ENCODE peak calls at places on chromosomes 5 and 9, in nine cellular contexts. One of them, this sample, is unnamed.

GRCh38 chr5:78621269-78621871 is 27.2 kb downstream of the LHFPL2 start:
- DNase-seq in upper lobe of right lung: no peak
- DNase-seq in PC-9: no peak
- DNase-seq in endothelial cell of umbilical vein: no peak
- DNase-seq in CD8-positive, alpha-beta T cell: no peak
- DNase-seq in uterus: no peak
- DNase-seq in RWPE2: no peak
- DNase-seq in ovary: no peak
- DNase-seq in endodermal cell: no peak
- DNase-seq in this sample: no peak

GRCh38 chr9:2085719-2086515 is 70.8 kb downstream of the SMARCA2 start:
- DNase-seq in uterus: peak; percentile 36
- DNase-seq in endothelial cell of umbilical vein: peak; percentile 84
- DNase-seq in RWPE2: no peak
- DNase-seq in PC-9: no peak
- DNase-seq in CD8-positive, alpha-beta T cell: no peak
- DNase-seq in upper lobe of right lung: no peak
- DNase-seq in endodermal cell: no peak
- DNase-seq in ovary: no peak
- DNase-seq in this sample: no peak

GRCh38 chr9:91029621-91030361 is 228.2 kb downstream of the SYK start:
- DNase-seq in RWPE2: no peak
- DNase-seq in uterus: no peak
- DNase-seq in CD8-positive, alpha-beta T cell: no peak
- DNase-seq in upper lobe of right lung: no peak
- DNase-seq in endothelial cell of umbilical vein: no peak
- DNase-seq in PC-9: no peak
- DNase-seq in endodermal cell: no peak
- DNase-seq in ovary: no peak
- DNase-seq in this sample: no peak

GRCh38 chr9:123460091-123460490 is 104.1 kb downstream of the CRB2 start:
- DNase-seq in uterus: no peak
- DNase-seq in ovary: no peak
- DNase-seq in endothelial cell of umbilical vein: no peak
- DNase-seq in CD8-positive, alpha-beta T cell: no peak
- DNase-seq in upper lobe of right lung: no peak
- DNase-seq in endodermal cell: no peak
- DNase-seq in PC-9: no peak
- DNase-seq in RWPE2: no peak
- DNase-seq in this sample: no peak

GRCh38 chr5:62059960-62060359 is 246.0 kb upstream of the KIF2A start:
- DNase-seq in upper lobe of right lung: no peak
- DNase-seq in CD8-positive, alpha-beta T cell: no peak
- DNase-seq in RWPE2: no peak
- DNase-seq in endodermal cell: no peak
- DNase-seq in uterus: no peak
- DNase-seq in endothelial cell of umbilical vein: no peak
- DNase-seq in PC-9: no peak
- DNase-seq in ovary: no peak
- DNase-seq in this sample: no peak

GRCh38 chr5:9507974-9508373 is 37.9 kb downstream of the SEMA5A start:
- DNase-seq in endodermal cell: no peak
- DNase-seq in upper lobe of right lung: no peak
- DNase-seq in RWPE2: no peak
- DNase-seq in endothelial cell of umbilical vein: no peak
- DNase-seq in PC-9: no peak
- DNase-seq in CD8-positive, alpha-beta T cell: no peak
- DNase-seq in ovary: no peak
- DNase-seq in uterus: no peak
- DNase-seq in this sample: no peak

GRCh38 chr5:8058626-8059180 is 189.8 kb downstream of the MTRR start:
- DNase-seq in endothelial cell of umbilical vein: no peak
- DNase-seq in CD8-positive, alpha-beta T cell: no peak
- DNase-seq in upper lobe of right lung: no peak
- DNase-seq in ovary: no peak
- DNase-seq in PC-9: no peak
- DNase-seq in RWPE2: no peak
- DNase-seq in endodermal cell: no peak
- DNase-seq in uterus: no peak
- DNase-seq in this sample: no peak

GRCh38 chr5:132210944-132211343 is 16.7 kb downstream of the P4HA2 start:
- DNase-seq in PC-9: no peak
- DNase-seq in endodermal cell: no peak
- DNase-seq in CD8-positive, alpha-beta T cell: no peak
- DNase-seq in RWPE2: peak; percentile 12
- DNase-seq in upper lobe of right lung: no peak
- DNase-seq in ovary: no peak
- DNase-seq in uterus: no peak
- DNase-seq in endothelial cell of umbilical vein: no peak
- DNase-seq in this sample: peak; percentile 67

GRCh38 chr5:78269088-78269703 is 25.3 kb downstream of the AP3B1 start:
- DNase-seq in endodermal cell: no peak
- DNase-seq in RWPE2: no peak
- DNase-seq in endothelial cell of umbilical vein: peak; percentile 35
- DNase-seq in upper lobe of right lung: no peak
- DNase-seq in PC-9: no peak
- DNase-seq in CD8-positive, alpha-beta T cell: no peak
- DNase-seq in uterus: no peak
- DNase-seq in ovary: no peak
- DNase-seq in this sample: no peak

DNA sequence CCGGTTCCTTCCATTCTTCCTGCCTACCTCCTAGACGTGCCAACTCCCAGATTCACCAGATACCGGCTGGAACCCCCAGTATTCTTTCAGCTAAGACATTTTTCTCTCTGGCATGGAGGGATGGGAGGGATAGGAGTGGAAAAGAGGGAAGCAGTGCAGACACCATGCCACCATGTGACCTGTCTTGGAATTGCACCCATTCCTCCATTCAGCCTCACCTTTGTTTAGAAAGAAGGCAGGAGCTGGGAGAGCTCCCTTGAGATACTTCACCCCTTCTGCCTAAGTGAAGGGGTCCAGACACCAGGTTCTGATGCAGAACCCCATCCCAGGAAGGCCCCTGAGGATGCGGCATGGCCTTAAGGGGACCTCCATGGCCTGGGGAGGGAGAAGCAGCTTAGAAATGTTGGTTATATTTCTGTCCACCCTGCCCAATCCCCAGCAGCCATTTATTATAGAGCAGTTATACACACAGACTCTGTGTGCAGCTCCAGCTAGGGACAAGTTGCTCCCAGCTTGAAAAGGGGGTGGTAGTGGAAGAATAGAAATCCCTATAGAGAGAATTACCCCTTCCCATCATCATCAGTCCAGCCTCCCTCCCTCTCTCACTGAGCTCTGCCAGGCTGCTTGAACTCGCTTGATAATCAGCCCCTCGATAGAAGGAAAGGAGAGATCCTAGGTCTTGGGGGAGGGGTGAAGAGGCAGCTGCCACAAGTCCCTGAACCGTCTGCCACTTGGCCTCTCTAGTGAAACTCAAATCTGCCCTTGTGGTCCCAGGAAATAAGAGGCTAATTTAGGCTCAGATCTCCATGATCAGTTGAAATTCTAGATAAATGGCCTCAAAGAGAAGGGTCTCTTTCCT is 5.1 kb downstream of the DNAJB5 start:
- DNase-seq in upper lobe of right lung: no peak
- DNase-seq in uterus: peak; percentile 60
- DNase-seq in PC-9: peak; percentile 22
- DNase-seq in endothelial cell of umbilical vein: peak; percentile 64
- DNase-seq in ovary: no peak
- DNase-seq in RWPE2: peak; percentile 27
- DNase-seq in CD8-positive, alpha-beta T cell: no peak
- DNase-seq in endodermal cell: peak; percentile 85
- DNase-seq in this sample: peak; percentile 39
- H3K4me1 ChIP-seq in upper lobe of right lung: peaks cover 30% of the 10 kb centered on the region
- H3K4me1 ChIP-seq in uterus: peaks cover 6% of the 10 kb centered on the region
- H3K4me1 ChIP-seq in PC-9: peaks cover 17% of the 10 kb centered on the region
- H3K4me1 ChIP-seq in endothelial cell of umbilical vein: peaks cover 42% of the 10 kb centered on the region
- H3K4me1 ChIP-seq in ovary: peaks cover 16% of the 10 kb centered on the region
- H3K4me1 ChIP-seq in RWPE2: peaks cover 43% of the 10 kb centered on the region
- H3K4me1 ChIP-seq in CD8-positive, alpha-beta T cell: peaks cover 4% of the 10 kb centered on the region
- H3K4me1 ChIP-seq in endodermal cell: peaks cover 36% of the 10 kb centered on the region
- H3K4me1 ChIP-seq in this sample: peaks cover 36% of the 10 kb centered on the region

GRCh38 chr9:96738147-96739027 is 39.5 kb downstream of the ZNF510 start:
- DNase-seq in ovary: no peak
- DNase-seq in CD8-positive, alpha-beta T cell: no peak
- DNase-seq in PC-9: no peak
- DNase-seq in upper lobe of right lung: no peak
- DNase-seq in endodermal cell: no peak
- DNase-seq in RWPE2: no peak
- DNase-seq in endothelial cell of umbilical vein: no peak
- DNase-seq in uterus: no peak
- DNase-seq in this sample: no peak

DNA sequence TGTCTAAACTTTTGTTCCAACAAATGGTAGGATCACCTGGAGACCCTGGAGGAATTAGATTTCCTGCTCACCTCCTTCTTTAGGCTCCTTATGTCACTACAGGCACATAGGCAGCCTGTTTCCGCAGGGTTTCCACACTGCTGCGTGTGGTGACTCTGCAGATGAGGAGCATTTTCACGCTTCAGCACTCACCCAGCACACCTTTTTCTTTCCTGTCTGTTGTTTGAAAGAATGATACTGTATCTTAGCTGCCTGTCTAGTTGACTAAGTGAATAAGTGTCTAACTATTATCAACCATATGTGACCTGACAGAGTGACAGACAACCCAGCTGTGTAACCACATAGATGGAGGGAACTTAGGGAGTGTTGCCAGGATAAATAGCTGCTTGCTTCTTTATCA is 36.1 kb downstream of the ZNF510 start:
- DNase-seq in CD8-positive, alpha-beta T cell: no peak
- DNase-seq in RWPE2: no peak
- DNase-seq in uterus: no peak
- DNase-seq in upper lobe of right lung: no peak
- DNase-seq in endothelial cell of umbilical vein: no peak
- DNase-seq in PC-9: no peak
- DNase-seq in ovary: no peak
- DNase-seq in endodermal cell: no peak
- DNase-seq in this sample: no peak
- H3K4me3 ChIP-seq in CD8-positive, alpha-beta T cell: no peak overlapping the region
- H3K4me3 ChIP-seq in RWPE2: no peak overlapping the region
- H3K4me3 ChIP-seq in uterus: no peak overlapping the region
- H3K4me3 ChIP-seq in upper lobe of right lung: no peak overlapping the region
- H3K4me3 ChIP-seq in endothelial cell of umbilical vein: no peak overlapping the region
- H3K4me3 ChIP-seq in PC-9: no peak overlapping the region
- H3K4me3 ChIP-seq in ovary: no peak overlapping the region
- H3K4me3 ChIP-seq in endodermal cell: no peak overlapping the region
- H3K4me3 ChIP-seq in this sample: no peak overlapping the region

GRCh38 chr5:158955636-158956035 is 144.1 kb downstream of the EBF1 start:
- DNase-seq in upper lobe of right lung: no peak
- DNase-seq in uterus: no peak
- DNase-seq in endothelial cell of umbilical vein: no peak
- DNase-seq in RWPE2: no peak
- DNase-seq in PC-9: no peak
- DNase-seq in ovary: no peak
- DNase-seq in CD8-positive, alpha-beta T cell: no peak
- DNase-seq in endodermal cell: peak; percentile 2
- DNase-seq in this sample: no peak

GRCh38 chr5:158958048-158958994 is 141.4 kb downstream of the EBF1 start:
- DNase-seq in CD8-positive, alpha-beta T cell: no peak
- DNase-seq in ovary: no peak
- DNase-seq in uterus: no peak
- DNase-seq in upper lobe of right lung: no peak
- DNase-seq in endothelial cell of umbilical vein: no peak
- DNase-seq in RWPE2: no peak
- DNase-seq in endodermal cell: peak; percentile 74
- DNase-seq in PC-9: no peak
- DNase-seq in this sample: no peak

GRCh38 chr5:158952951-158953350 is 146.8 kb downstream of the EBF1 start:
- DNase-seq in endothelial cell of umbilical vein: no peak
- DNase-seq in ovary: no peak
- DNase-seq in RWPE2: no peak
- DNase-seq in endodermal cell: no peak
- DNase-seq in uterus: no peak
- DNase-seq in upper lobe of right lung: no peak
- DNase-seq in PC-9: no peak
- DNase-seq in CD8-positive, alpha-beta T cell: no peak
- DNase-seq in this sample: no peak

GRCh38 chr5:158953929-158954534 is 145.7 kb downstream of the EBF1 start:
- DNase-seq in ovary: no peak
- DNase-seq in upper lobe of right lung: no peak
- DNase-seq in RWPE2: no peak
- DNase-seq in endodermal cell: no peak
- DNase-seq in uterus: no peak
- DNase-seq in PC-9: no peak
- DNase-seq in endothelial cell of umbilical vein: no peak
- DNase-seq in CD8-positive, alpha-beta T cell: no peak
- DNase-seq in this sample: no peak

DNA sequence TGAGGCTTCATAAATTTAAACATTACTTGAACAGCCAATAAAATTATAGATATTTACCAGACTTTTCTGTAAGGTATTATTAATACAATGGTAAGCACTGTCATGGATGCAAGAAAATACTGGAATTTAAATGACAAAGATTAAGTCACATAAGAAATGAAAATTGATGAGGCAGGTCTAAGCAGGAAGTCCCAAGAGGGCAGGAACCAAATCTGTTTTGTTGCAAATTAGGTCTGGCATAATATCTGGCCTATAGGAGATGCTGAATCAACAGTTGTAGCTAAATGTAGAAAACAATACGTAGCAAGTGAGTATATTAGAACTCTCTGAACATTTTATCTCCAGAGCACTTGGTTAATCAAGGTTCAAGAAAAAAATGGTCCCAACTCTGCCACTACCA is 142.5 kb downstream of the EBF1 start:
- DNase-seq in PC-9: no peak
- DNase-seq in RWPE2: no peak
- DNase-seq in upper lobe of right lung: no peak
- DNase-seq in CD8-positive, alpha-beta T cell: no peak
- DNase-seq in endothelial cell of umbilical vein: no peak
- DNase-seq in ovary: no peak
- DNase-seq in endodermal cell: peak; percentile 0
- DNase-seq in uterus: no peak
- DNase-seq in this sample: no peak
- H3K4me1 ChIP-seq in PC-9: no peaks in the 10 kb centered on the region
- H3K4me1 ChIP-seq in RWPE2: no peaks in the 10 kb centered on the region
- H3K4me1 ChIP-seq in upper lobe of right lung: no peaks in the 10 kb centered on the region
- H3K4me1 ChIP-seq in CD8-positive, alpha-beta T cell: peaks cover 10% of the 10 kb centered on the region
- H3K4me1 ChIP-seq in endothelial cell of umbilical vein: no peaks in the 10 kb centered on the region
- H3K4me1 ChIP-seq in ovary: no peaks in the 10 kb centered on the region
- H3K4me1 ChIP-seq in endodermal cell: no peaks in the 10 kb centered on the region
- H3K4me1 ChIP-seq in uterus: no peaks in the 10 kb centered on the region
- H3K4me1 ChIP-seq in this sample: peaks cover 6% of the 10 kb centered on the region

DNA sequence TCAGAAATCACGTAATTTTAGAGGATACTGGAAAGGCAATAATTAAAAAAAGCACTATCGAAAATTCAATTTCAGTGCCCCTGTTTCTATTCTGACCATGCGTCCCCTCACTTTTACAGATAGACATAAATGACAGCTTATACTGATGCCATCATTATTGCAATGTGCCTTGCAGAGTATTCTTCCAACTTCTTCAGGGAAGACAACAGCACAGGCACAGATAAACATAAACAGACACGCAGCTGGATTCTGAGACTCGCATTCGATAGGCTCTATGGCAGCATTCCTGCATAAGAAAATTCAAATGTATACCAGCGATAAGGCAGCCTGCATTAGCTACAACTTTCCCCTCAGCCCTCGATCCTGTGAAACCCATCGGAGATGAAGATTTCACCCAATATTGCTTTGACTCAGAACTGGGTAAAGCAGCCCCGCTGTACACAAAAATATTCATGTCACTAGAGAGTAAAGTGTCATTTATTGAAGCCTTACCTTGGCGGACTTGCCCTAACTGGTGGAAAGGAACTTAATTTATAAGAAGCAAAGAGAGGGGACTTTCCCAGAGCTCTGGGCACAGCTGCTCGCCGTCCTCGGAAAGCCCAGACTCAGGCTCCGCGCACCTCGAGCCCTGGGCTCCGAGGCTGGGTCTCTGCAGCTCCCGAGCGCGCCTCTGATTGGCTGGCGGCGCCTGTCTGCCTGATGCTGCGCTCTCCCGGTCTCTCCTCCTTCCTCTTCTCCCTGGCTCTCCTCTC is at the start of gene CDH18:
- DNase-seq in ovary: no peak
- DNase-seq in CD8-positive, alpha-beta T cell: no peak
- DNase-seq in endodermal cell: peak; percentile 92
- DNase-seq in endothelial cell of umbilical vein: peak; percentile 30
- DNase-seq in upper lobe of right lung: peak; percentile 68
- DNase-seq in PC-9: peak; percentile 67
- DNase-seq in RWPE2: peak; percentile 67
- DNase-seq in uterus: no peak
- DNase-seq in this sample: peak; percentile 24
- H3K4me3 ChIP-seq in ovary: no peak within 1 kb of the TSS
- H3K4me3 ChIP-seq in CD8-positive, alpha-beta T cell: no peak within 1 kb of the TSS
- H3K4me3 ChIP-seq in endodermal cell: peak within 1 kb of the TSS; percentile 79
- H3K4me3 ChIP-seq in endothelial cell of umbilical vein: no peak within 1 kb of the TSS
- H3K4me3 ChIP-seq in upper lobe of right lung: no peak within 1 kb of the TSS
- H3K4me3 ChIP-seq in PC-9: no peak within 1 kb of the TSS
- H3K4me3 ChIP-seq in RWPE2: peak within 1 kb of the TSS; percentile 16
- H3K4me3 ChIP-seq in uterus: no peak within 1 kb of the TSS
- H3K4me3 ChIP-seq in this sample: no peak within 1 kb of the TSS

This sample was measured in right cardiac atrium.